ENCODE peak calls at places on chromosomes 13 and 19, in seven cellular contexts. H is stimulated activated naive CD8-positive, alpha-beta T cell treated with anti-CD3 and anti-CD28 coated beads, Interleukin-15, amount 100 ng/mL, for 72 hours; R is activated B cell treated with CpG ODN at 0.5 μM for 24 hours; C is stimulated activated CD8-positive, alpha-beta memory T cell treated with anti-CD3 and anti-CD28 coated beads, Interleukin-15, amount 100 ng/mL, for 24 hours; T is NCI-H2081; Y is fibroblast of lung; W is stimulated activated naive B cell treated with anti-CD40 and anti-IgM and Interleukin-4, amounts not matched to agents 10 μg/mL and 1 μg/mL and 100 μg/mL, for 72 hours. G is an unnamed sample.

GRCh38 chr13:37202264-37202663 is 96.8 kb upstream of the CSNK1A1L start:
- DNase-seq in R (no peak), H (no peak), Y (peak; percentile 53), T (no peak), W (no peak), C (no peak), G (no peak)

GRCh38 chr19:13100031-13100588 is 2.5 kb downstream of the LYL1 start:
- DNase-seq in Y (peak; percentile 32), R (peak; percentile 57), H (peak; percentile 82), W (peak; percentile 68), T (no peak), C (no peak), G (no peak)

GRCh38 chr13:97223711-97224461 is 1.8 kb downstream of the MBNL2 start:
- DNase-seq in H (no peak), Y (peak; percentile 95), C (no peak), W (peak; percentile 9), T (peak; percentile 36), R (peak; percentile 19), G (peak; percentile 97)

GRCh38 chr19:58034476-58034790 is 608 bp downstream of the ZSCAN1 start:
- DNase-seq in C (no peak), W (no peak), T (no peak), H (no peak), R (no peak), Y (no peak), G (no peak)

GRCh38 chr13:50387124-50387581 is 371.9 kb downstream of the KCNRG start:
- DNase-seq in C (no peak), T (peak; percentile 47), Y (peak; percentile 80), R (peak; percentile 28), H (peak; percentile 19), W (no peak), G (peak; percentile 61)

GRCh38 chr13:63448654-63449053 is 2033.0 kb upstream of the PCDH20 start:
- DNase-seq in C (no peak), R (no peak), T (no peak), W (no peak), Y (peak; percentile 5), H (no peak), G (no peak)

GRCh38 chr13:110559429-110559943 is 2.0 kb downstream of the RAB20 start:
- DNase-seq in W (no peak), R (no peak), T (no peak), Y (no peak), C (no peak), H (no peak), G (peak; percentile 52)

GRCh38 chr13:110663044-110663443 is 42.9 kb downstream of the CARS2 start:
- DNase-seq in H (no peak), W (no peak), Y (no peak), T (no peak), R (no peak), C (no peak), G (no peak)

GRCh38 chr13:61765940-61766666 is 350.5 kb upstream of the PCDH20 start:
- DNase-seq in R (no peak), T (no peak), Y (no peak), H (no peak), W (no peak), C (no peak), G (no peak)

GRCh38 chr13:60120617-60121016 is 43.1 kb downstream of the DIAPH3 start:
- DNase-seq in R (no peak), Y (no peak), H (no peak), W (no peak), C (no peak), T (no peak), G (no peak)

GRCh38 chr13:110403721-110404120 is 96.6 kb downstream of the COL4A2 start:
- DNase-seq in C (no peak), T (no peak), H (no peak), R (no peak), Y (peak; percentile 83), W (no peak), G (no peak)

GRCh38 chr19:29923653-29924052 is 18.4 kb upstream of the URI1 start:
- DNase-seq in T (no peak), C (no peak), W (no peak), R (no peak), H (no peak), Y (no peak), G (no peak)

GRCh38 chr19:18682807-18683108 is 722 bp upstream of the CRTC1 start:
- DNase-seq in Y (no peak), T (no peak), R (no peak), W (no peak), C (no peak), H (no peak), G (no peak)

GRCh38 chr19:2087621-2088100 is 8.5 kb downstream of the MOB3A start:
- DNase-seq in W (peak; percentile 81), Y (no peak), H (peak; percentile 32), T (no peak), R (peak; percentile 73), C (no peak), G (no peak)

GRCh38 chr13:113118328-113119021 is 4.1 kb upstream of the F10 start:
- DNase-seq in T (no peak), R (peak; percentile 6), H (no peak), W (no peak), C (no peak), Y (no peak), G (no peak)

GRCh38 chr13:94664889-94665288 is 47.5 kb downstream of the SOX21 start:
- DNase-seq in H (no peak), W (no peak), T (no peak), Y (no peak), R (no peak), C (no peak), G (no peak)

GRCh38 chr13:68261105-68261504 is 1031.0 kb upstream of the PCDH9 start:
- DNase-seq in C (no peak), H (no peak), Y (no peak), T (no peak), W (no peak), R (no peak), G (no peak)

GRCh38 chr13:75480691-75481175 is 1.2 kb downstream of the TBC1D4 start:
- DNase-seq in W (peak; percentile 11), Y (peak; percentile 62), R (no peak), C (no peak), H (no peak), T (peak; percentile 30), G (peak; percentile 56)

GRCh38 chr19:14943601-14944000 is 2.3 kb downstream of the OR7C2 start:
- DNase-seq in Y (no peak), R (no peak), T (no peak), W (no peak), H (no peak), C (no peak), G (no peak)

GRCh38 chr19:43300206-43300605 is 30.9 kb upstream of the PSG9 start:
- DNase-seq in H (no peak), C (no peak), R (no peak), W (no peak), Y (no peak), T (no peak), G (no peak)

GRCh38 chr19:8663920-8664670 is 33.7 kb downstream of the NFILZ start:
- DNase-seq in Y (no peak), T (no peak), C (no peak), W (no peak), R (no peak), H (no peak), G (no peak)

GRCh38 chr19:13066231-13066630 is 36.4 kb downstream of the LYL1 start:
- DNase-seq in H (no peak), W (no peak), T (no peak), C (no peak), Y (no peak), R (no peak), G (no peak)

GRCh38 chr13:44806841-44807240 is 182.4 kb downstream of the NUFIP1 start:
- DNase-seq in H (no peak), R (no peak), W (no peak), C (no peak), T (no peak), Y (no peak), G (no peak)

GRCh38 chr19:30696514-30696913 is 324.3 kb downstream of the ZNF536 start:
- DNase-seq in T (no peak), R (no peak), H (no peak), C (no peak), W (no peak), Y (no peak), G (peak; percentile 17)

GRCh38 chr13:84433024-84433423 is 550.8 kb upstream of the SLITRK1 start:
- DNase-seq in W (no peak), C (no peak), R (no peak), Y (peak; percentile 95), T (no peak), H (no peak), G (peak; percentile 76)

GRCh38 chr19:44577566-44577874 is 35.8 kb upstream of the IGSF23 start:
- DNase-seq in W (no peak), H (no peak), Y (no peak), R (no peak), C (no peak), T (no peak), G (no peak)

GRCh38 chr19:40231544-40232424 is 5.3 kb upstream of the CCNP start:
- DNase-seq in Y (no peak), H (no peak), W (no peak), R (no peak), T (no peak), C (no peak), G (no peak)

GRCh38 chr13:91534996-91535395 is 136.6 kb downstream of the GPC5 start:
- DNase-seq in Y (no peak), W (no peak), C (no peak), T (no peak), R (no peak), H (no peak), G (no peak)

GRCh38 chr19:13839193-13839937 is 37.6 kb upstream of the NANOS3 start:
- DNase-seq in C (peak; percentile 58), Y (peak; percentile 88), R (peak; percentile 70), W (peak; percentile 83), H (peak; percentile 84), T (no peak), G (peak; percentile 83)

GRCh38 chr13:75798353-75799245 is 162.5 kb downstream of the LMO7 start:
- DNase-seq in W (no peak), Y (peak; percentile 73), T (no peak), R (no peak), H (no peak), C (no peak), G (peak; percentile 62)

GRCh38 chr19:15191514-15191913 is 9.3 kb downstream of the NOTCH3 start:
- DNase-seq in T (no peak), Y (no peak), W (no peak), R (no peak), H (no peak), C (no peak), G (no peak)

GRCh38 chr19:13150919-13151604 is 851 bp downstream of the IER2 start:
- DNase-seq in R (peak; percentile 40), T (no peak), W (peak; percentile 21), Y (no peak), H (peak; percentile 33), C (no peak), G (no peak)

GRCh38 chr19:38736413-38737280 is 7.6 kb downstream of the CAPN12 start:
- DNase-seq in C (no peak), R (peak; percentile 64), W (peak; percentile 48), T (peak; percentile 29), Y (peak; percentile 45), H (peak; percentile 36), G (no peak)

GRCh38 chr19:10852098-10852800 is 4.0 kb downstream of the C19orf38 start:
- DNase-seq in C (no peak), R (no peak), W (no peak), Y (peak; percentile 63), T (no peak), H (no peak), G (peak; percentile 53)

GRCh38 chr19:647566-648284 is 8.0 kb downstream of the FGF22 start:
- DNase-seq in H (no peak), R (no peak), C (no peak), T (no peak), W (no peak), Y (no peak), G (no peak)

GRCh38 chr13:35926859-35927530 is 204.2 kb downstream of the DCLK1 start:
- DNase-seq in Y (peak; percentile 14), R (no peak), W (no peak), T (no peak), H (no peak), C (no peak), G (peak; percentile 28)

G was measured in fibroblast of the aortic adventitia.